ENCODE peak calls at places on chromosomes 1 and 21, in five cellular contexts. V is IMR-90, N is H9, J is mesendoderm, M is mesenchymal stem cell. E is an unnamed sample.

GRCh38 chr1:6205849-6206845 is at the start of gene RNF207:
- DNase-seq in N (peak), M (peak), J (peak), V (peak), E (no peak)

GRCh38 chr1:118504867-118505266 is 319.8 kb upstream of the SPAG17 start:
- DNase-seq in J (no peak), M (no peak), V (no peak), N (no peak), E (no peak)

GRCh38 chr1:219088778-219089557 is 84.7 kb upstream of the LYPLAL1 start:
- DNase-seq in V (peak), M (peak), N (no peak), J (peak), E (no peak)

GRCh38 chr1:41102208-41102607 is 80.7 kb upstream of the SLFNL1 start:
- DNase-seq in M (peak), V (peak), J (no peak), N (no peak), E (no peak)

GRCh38 chr1:222334026-222334680 is 213.8 kb downstream of the HHIPL2 start:
- DNase-seq in N (no peak), V (peak), J (no peak), M (peak), E (no peak)

GRCh38 chr1:34013958-34014737 is 150.3 kb downstream of the HMGB4 start:
- DNase-seq in N (peak), M (no peak), J (peak), V (no peak), E (peak)

GRCh38 chr1:89198500-89199072 is at the start of gene GBP4:
- DNase-seq in N (peak), J (peak), M (peak), V (peak), E (no peak)

GRCh38 chr1:27686223-27686990 is 14.4 kb upstream of the IFI6 start:
- DNase-seq in M (no peak), J (peak), V (no peak), N (no peak), E (no peak)

GRCh38 chr1:77542784-77543183 is 139.7 kb downstream of the ZZZ3 start:
- DNase-seq in M (no peak), V (peak), N (no peak), J (no peak), E (no peak)

GRCh38 chr1:234933475-234933874 is 195.2 kb downstream of the TOMM20 start:
- DNase-seq in J (no peak), M (peak), N (no peak), V (peak), E (no peak)

GRCh38 chr1:247402099-247402706 is 13.8 kb upstream of the NLRP3 start:
- DNase-seq in N (no peak), J (no peak), M (no peak), V (no peak), E (no peak)

GRCh38 chr1:158118713-158119402 is 61.8 kb upstream of the CD1D start:
- DNase-seq in V (no peak), N (peak), J (no peak), M (no peak), E (no peak)

GRCh38 chr1:6775644-6776043 is 9.6 kb upstream of the CAMTA1 start:
- DNase-seq in V (no peak), J (no peak), N (no peak), M (no peak), E (no peak)

GRCh38 chr1:84339503-84339902 is 38.0 kb downstream of the SAMD13 start:
- DNase-seq in M (no peak), V (peak), J (no peak), N (no peak), E (no peak)

GRCh38 chr1:112296908-112297307 is 99.1 kb upstream of the CTTNBP2NL start:
- DNase-seq in M (peak), V (peak), N (no peak), J (no peak), E (no peak)

GRCh38 chr1:93056214-93056613 is 22.9 kb upstream of the MTF2 start:
- DNase-seq in N (peak), M (peak), J (peak), V (peak), E (no peak)

GRCh38 chr1:239999170-239999569 is 92.5 kb upstream of the FMN2 start:
- DNase-seq in N (no peak), M (no peak), J (no peak), V (no peak), E (no peak)

GRCh38 chr21:29481641-29482040 is 182.9 kb downstream of the BACH1 start:
- DNase-seq in J (no peak), M (peak), N (no peak), V (peak), E (no peak)

DNA sequence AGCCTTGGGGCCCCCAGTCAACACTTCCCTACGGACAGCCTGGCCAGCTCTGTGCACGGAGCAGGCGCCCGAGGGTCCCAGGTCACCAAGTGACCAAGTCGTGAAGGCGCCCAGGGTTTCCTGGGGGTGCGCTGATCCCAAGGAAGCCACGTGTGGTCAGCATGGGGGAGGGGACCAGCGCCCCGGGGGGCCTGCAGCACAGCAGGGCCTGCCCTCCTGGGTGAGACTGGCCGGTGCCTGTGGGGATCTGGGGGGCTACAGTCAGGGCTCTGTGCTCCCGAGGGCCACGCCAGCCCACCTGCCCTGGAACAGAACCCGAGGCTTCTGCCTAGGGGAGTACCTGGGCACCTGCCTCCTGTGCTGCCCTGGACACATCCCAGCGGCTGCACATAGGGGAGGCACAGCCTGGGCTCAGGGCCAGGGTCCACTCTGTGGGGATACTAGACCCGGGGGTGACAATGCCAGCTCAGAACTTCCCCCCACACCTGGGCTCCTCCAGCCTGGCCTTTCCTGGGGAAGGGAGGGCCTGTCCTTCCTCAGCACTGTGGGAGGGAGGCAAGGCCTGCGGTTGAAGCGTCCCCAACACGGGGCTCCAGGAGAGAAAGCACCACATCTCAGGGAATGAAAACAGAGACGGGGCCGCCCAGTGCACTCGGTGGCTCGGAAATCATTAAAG is 6.2 kb upstream of the POFUT2 start:
- DNase-seq in J (no peak), V (no peak), N (no peak), M (no peak), E (no peak)
- H3K18ac ChIP-seq in J (peak), V (peak), N (no peak), M (peak), E (peak)

DNA sequence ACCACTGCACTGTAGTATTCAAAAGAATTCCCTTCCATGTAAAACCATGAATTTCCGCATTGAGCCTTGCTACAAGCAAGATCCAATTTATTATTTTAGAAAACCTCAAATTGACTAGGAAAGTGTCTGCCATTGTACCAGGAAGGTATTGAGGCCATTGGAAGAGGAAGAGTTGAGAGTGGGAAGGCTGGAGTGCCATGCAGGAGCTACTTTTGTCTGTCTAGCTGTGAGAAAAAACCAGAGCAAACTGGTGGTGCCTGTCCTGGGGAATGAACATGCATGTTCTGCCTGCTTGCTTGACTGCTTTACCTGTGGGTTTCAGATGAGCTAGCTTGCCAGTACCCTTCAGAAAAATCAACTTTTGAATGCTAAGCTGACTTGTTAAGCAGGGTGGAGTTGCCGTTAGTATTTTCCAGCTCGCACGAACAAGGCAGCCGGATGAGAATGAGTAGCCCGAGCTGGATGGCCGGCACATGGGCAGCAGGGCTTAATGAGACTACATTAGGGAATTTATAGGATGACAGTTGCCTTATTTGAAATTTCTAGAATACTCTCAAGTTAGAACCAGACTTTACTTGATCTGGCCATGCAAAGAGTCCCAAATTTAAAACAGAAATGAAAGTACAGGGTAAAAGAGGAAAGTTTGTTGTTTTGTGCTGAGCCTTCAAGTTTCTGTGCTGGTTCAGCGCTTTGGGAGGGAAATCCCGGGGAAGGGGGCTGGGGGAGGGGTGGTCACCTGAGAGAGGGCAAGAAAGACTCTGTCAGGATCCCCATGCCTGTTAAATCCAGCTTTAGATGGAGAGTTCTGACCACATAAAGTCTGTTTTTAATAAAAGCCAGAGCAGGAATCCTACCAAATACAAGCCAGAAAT is 29.6 kb upstream of the C1orf105 start:
- DNase-seq in V (no peak), N (peak), J (peak), M (no peak), E (no peak)
- H3K18ac ChIP-seq in V (no peak), N (no peak), J (no peak), M (peak), E (no peak)

GRCh38 chr1:205441716-205442050 is 14.2 kb downstream of the BLACAT1 start:
- DNase-seq in V (no peak), N (no peak), J (no peak), M (no peak), E (no peak)
- H3K18ac ChIP-seq in V (no peak), N (no peak), J (peak), M (no peak), E (peak)

DNA sequence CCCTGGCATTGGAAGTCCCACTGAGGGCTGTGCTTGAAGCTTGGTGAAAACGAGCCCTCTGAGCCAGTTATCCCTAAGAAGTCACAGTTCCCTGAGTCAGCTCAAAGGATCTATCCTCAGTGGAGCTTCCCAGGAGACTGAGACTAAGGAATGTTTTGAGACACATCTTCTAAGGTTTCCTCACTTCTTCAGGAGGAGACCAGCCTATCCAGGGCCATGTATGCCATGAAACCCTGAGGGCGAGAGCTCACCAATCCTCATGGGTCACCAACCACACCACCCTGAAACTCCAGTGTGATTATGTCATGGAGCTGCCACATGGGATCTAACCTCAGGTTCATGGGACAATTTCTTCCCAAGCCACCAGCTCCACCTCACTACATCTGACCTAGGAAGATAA is 7.6 kb upstream of the TIE1 start:
- DNase-seq in J (no peak), M (no peak), N (no peak), V (no peak), E (no peak)
- H3K18ac ChIP-seq in J (no peak), M (no peak), N (no peak), V (no peak), E (no peak)

GRCh38 chr1:19643602-19644419 is at the start of gene NBL1:
- DNase-seq in J (no peak), N (no peak), V (peak), M (peak), E (no peak)
- H3K18ac ChIP-seq in J (peak), N (no peak), V (peak), M (no peak), E (peak)

GRCh38 chr1:63865561-63865960 is 91.7 kb downstream of the ROR1 start:
- DNase-seq in N (no peak), V (no peak), M (no peak), J (no peak), E (no peak)
- H3K18ac ChIP-seq in N (no peak), V (no peak), M (no peak), J (peak), E (no peak)